ENCODE peak calls at places on chromosomes 5 and 9, in five cellular contexts. H, D, U, R and P are unnamed samples.
A peak's percentile ranks its signal among the peaks of the same experiment; 100 is the strongest.

GRCh38 chr5:139228201-139228796 is 30.1 kb upstream of the SIL1 start:
- DNase-seq in H (no peak), D (no peak), U (no peak), R (no peak), P (no peak)

GRCh38 chr9:74147906-74148305 is 349.2 kb upstream of the RORB start:
- DNase-seq in H (no peak), D (no peak), U (no peak), R (no peak), P (no peak)

GRCh38 chr5:127959152-127959764 is 124.3 kb upstream of the SLC12A2 start:
- DNase-seq in H (no peak), D (no peak), U (no peak), R (peak; percentile 59), P (peak; percentile 39)

GRCh38 chr5:170552486-170553122 is 48.8 kb downstream of the KCNIP1 start:
- DNase-seq in H (no peak), D (no peak), U (no peak), R (no peak), P (no peak)

GRCh38 chr5:67515020-67515689 is 318.6 kb upstream of the CD180 start:
- DNase-seq in H (no peak), D (no peak), U (no peak), R (no peak), P (no peak)

GRCh38 chr9:113933188-113933587 is 57.1 kb downstream of the ZNF618 start:
- DNase-seq in H (no peak), D (peak; percentile 26), U (no peak), R (no peak), P (no peak)

GRCh38 chr9:115164511-115164974 is 46.6 kb upstream of the TNC start:
- DNase-seq in H (no peak), D (no peak), U (no peak), R (peak; percentile 2), P (peak; percentile 94)

GRCh38 chr5:109917966-109918365 is 228.2 kb downstream of the MAN2A1 start:
- DNase-seq in H (no peak), D (no peak), U (no peak), R (no peak), P (no peak)

GRCh38 chr5:1772634-1773033 is 27.0 kb downstream of the MRPL36 start:
- DNase-seq in H (no peak), D (no peak), U (no peak), R (peak; percentile 44), P (peak; percentile 38)

DNA sequence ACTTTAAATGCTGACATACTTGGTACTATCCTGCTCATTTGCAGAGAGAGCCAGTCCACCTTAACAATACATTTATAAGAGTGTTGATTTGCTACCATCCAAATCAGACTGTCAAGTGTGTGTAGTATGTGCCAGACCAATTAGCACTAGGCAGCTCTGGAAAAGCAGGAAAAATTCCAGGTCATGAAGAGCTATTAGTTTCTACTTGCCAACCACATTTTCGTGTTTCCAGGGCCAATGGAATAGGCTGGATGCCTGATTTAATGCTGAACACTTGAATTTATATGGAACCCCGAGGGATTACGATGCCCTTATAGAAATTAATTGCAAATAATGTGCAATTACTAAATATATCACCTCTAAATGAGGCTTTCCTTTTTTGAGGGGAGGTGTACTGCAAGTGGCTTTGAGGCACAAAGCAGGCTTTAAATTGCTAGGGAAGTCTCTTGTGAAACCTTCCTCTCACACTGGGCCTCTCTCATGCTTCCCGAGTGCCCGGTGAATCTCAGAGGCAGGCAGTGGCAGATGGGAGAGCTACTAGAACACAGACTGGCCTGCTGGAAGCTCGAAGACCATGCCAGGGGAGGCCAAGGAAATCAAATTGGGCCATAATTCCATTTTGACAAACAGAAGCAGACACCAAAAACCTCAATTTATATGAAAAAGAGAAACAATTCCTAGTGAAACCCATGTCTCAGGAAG is 178.7 kb downstream of the PPP2R2B start:
- DNase-seq in H (no peak), D (no peak), U (no peak), R (no peak), P (no peak)
- TF ChIP-seq MAX in H (no peak), D (no peak), U (no peak), R (no peak), P (no peak)

DNA sequence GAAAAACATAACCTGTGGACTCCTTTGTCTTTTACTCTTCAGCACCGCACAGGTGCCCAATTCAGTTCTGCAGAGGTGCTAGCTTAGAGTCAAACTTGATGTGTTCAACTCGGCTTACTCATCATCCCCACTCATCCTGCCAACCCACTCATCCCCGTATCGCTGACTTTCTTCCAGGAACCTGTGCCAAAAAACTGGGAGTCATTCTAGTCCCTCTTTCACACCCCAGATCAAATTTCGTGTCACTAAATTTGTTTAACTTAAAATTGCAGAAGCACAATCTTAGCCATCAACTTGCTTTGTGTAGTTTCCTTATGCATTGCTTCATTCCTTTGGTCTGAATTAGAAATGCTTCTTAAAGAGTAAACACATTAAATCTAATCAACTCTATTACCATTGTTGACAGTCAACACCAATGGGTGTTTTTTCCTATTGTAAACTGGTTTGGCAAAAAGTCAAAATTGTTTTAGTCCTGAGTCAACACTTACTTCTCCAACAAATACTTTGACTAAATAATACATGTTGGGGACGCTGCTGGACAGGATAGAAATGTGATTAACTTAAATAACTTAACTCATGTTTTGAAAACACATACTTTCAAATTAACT is 162.3 kb downstream of the TTC39B start:
- DNase-seq in H (no peak), D (no peak), U (no peak), R (no peak), P (peak; percentile 8)
- TF ChIP-seq ZNF274 in H (no peak), D (no peak), U (no peak), R (no peak), P (no peak)

GRCh38 chr5:151264113-151264512 is 11.1 kb downstream of the GM2A start:
- DNase-seq in H (no peak), D (no peak), U (no peak), R (no peak), P (no peak)
- TF ChIP-seq SRF in H (no peak), D (no peak), U (no peak), R (no peak), P (no peak)

DNA sequence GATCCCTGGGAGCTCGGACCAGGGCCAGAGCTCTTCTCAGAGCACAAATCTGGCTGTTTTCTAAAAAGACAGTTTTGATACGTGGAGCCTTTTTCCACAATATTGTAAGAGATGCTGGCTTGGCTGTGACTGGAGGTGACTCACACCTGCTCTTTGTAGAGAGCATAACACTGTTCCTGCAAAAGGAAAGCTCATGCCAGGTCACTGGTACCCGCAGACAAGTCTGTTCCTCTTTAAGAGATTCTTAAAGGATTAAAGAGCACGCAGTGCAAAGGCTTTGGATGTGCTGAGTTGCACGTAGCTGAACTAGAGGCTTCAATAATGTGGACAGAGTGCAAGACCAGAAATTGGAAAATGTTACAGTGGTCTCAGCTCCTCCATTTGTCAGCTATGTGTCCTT is 19.0 kb downstream of the ACTL7B start:
- DNase-seq in H (no peak), D (no peak), U (no peak), R (no peak), P (no peak)
- TF ChIP-seq MAX in H (no peak), D (no peak), U (no peak), R (no peak), P (no peak)

GRCh38 chr5:143405747-143406098 is 2.2 kb upstream of the NR3C1 start:
- DNase-seq in H (no peak), D (no peak), U (no peak), R (no peak), P (no peak)
- TF ChIP-seq ZNF274 in H (no peak), D (no peak), U (no peak), R (no peak), P (no peak)

GRCh38 chr5:114055318-114055788 is 306.5 kb upstream of the KCNN2 start:
- DNase-seq in H (no peak), D (peak; percentile 73), U (no peak), R (no peak), P (no peak)
- TF ChIP-seq SRF in H (no peak), D (no peak), U (no peak), R (no peak), P (no peak)

GRCh38 chr5:140228364-140228837 is 53.4 kb downstream of the CYSTM1 start:
- DNase-seq in H (no peak), D (no peak), U (no peak), R (no peak), P (no peak)
- TF ChIP-seq MAX in H (no peak), D (no peak), U (no peak), R (no peak), P (no peak)

GRCh38 chr5:38022621-38023020 is 182.8 kb upstream of the GDNF start:
- DNase-seq in H (no peak), D (no peak), U (no peak), R (no peak), P (no peak)

GRCh38 chr5:38023799-38024198 is 184.0 kb upstream of the GDNF start:
- DNase-seq in H (no peak), D (no peak), U (no peak), R (peak; percentile 12), P (peak; percentile 10)

GRCh38 chr5:38018011-38018410 is 178.2 kb upstream of the GDNF start:
- DNase-seq in H (no peak), D (no peak), U (no peak), R (no peak), P (no peak)

DNA sequence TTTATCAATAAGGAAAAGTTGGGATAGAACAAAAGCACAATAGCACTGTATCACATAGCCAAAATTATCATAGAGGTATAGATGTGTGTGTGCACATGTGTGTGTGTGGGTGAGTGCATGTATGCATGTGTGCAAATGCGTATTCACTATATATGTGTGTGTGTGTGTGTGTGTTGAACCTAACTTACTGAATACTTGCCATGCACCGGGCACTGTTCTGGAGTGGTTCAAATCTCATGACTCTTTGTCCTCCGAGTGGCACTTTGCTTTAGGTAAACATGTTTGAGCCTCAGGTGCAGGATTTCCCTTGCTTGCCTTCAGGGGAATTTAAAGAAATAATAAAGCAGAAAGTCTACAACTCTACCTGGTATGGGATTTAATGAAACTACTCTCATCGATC is 183.5 kb upstream of the GDNF start:
- DNase-seq in H (no peak), D (no peak), U (no peak), R (no peak), P (no peak)
- TF ChIP-seq ZNF274 in H (no peak), D (no peak), U (no peak), R (no peak), P (no peak)